ENCODE peak calls at places on chromosome 9, in four cellular contexts. G, U, C and M are unnamed samples.

GRCh38 chr9:14538529-14538928 is 154.7 kb downstream of the ZDHHC21 start:
- DNase-seq in C (no peak), U (no peak), G (no peak), M (peak)

GRCh38 chr9:135692410-135692809 is 6.9 kb downstream of the SOHLH1 start:
- DNase-seq in G (no peak), U (no peak), C (no peak), M (no peak)

GRCh38 chr9:134709512-134710270 is 68.1 kb downstream of the COL5A1 start:
- DNase-seq in U (no peak), C (no peak), G (no peak), M (no peak)

GRCh38 chr9:28810375-28811075 is 1237.2 kb upstream of the C9orf72 start:
- DNase-seq in C (no peak), U (no peak), G (no peak), M (no peak)

GRCh38 chr9:77793909-77794308 is 145.8 kb upstream of the GNA14 start:
- DNase-seq in U (no peak), G (no peak), C (no peak), M (no peak)

GRCh38 chr9:93290495-93291434 is 106.8 kb downstream of the WNK2 start:
- DNase-seq in G (no peak), U (peak), C (no peak), M (peak)

GRCh38 chr9:113933671-113934070 is 57.6 kb downstream of the ZNF618 start:
- DNase-seq in U (no peak), G (no peak), C (no peak), M (no peak)

GRCh38 chr9:98989036-98990000 is 45.6 kb downstream of the COL15A1 start:
- DNase-seq in C (peak), G (peak), U (no peak), M (peak)

GRCh38 chr9:128554155-128554862 is 1.9 kb downstream of the SPTAN1 start:
- DNase-seq in C (peak), U (peak), G (no peak), M (peak)

GRCh38 chr9:114364123-114364522 is 23.7 kb downstream of the AKNA start:
- DNase-seq in U (no peak), C (no peak), G (no peak), M (no peak)

GRCh38 chr9:133717113-133718031 is 20.8 kb downstream of the SARDH start:
- DNase-seq in U (no peak), C (no peak), G (no peak), M (no peak)

GRCh38 chr9:72984990-72985389 is 32.1 kb upstream of the ALDH1A1 start:
- DNase-seq in G (no peak), C (no peak), U (no peak), M (no peak)

GRCh38 chr9:89427621-89428221 is 70.2 kb downstream of the SEMA4D start:
- DNase-seq in U (no peak), G (no peak), C (no peak), M (no peak)

GRCh38 chr9:21317956-21318923 is 13.1 kb upstream of the IFNA5 start:
- DNase-seq in U (peak), G (no peak), C (no peak), M (peak)

GRCh38 chr9:82781965-82782392 is 281.0 kb downstream of the RASEF start:
- DNase-seq in C (no peak), U (no peak), G (no peak), M (no peak)

GRCh38 chr9:112332977-112333638 is at the start of gene PTBP3:
- DNase-seq in G (peak), U (peak), C (peak), M (peak)

GRCh38 chr9:95595780-95596179 is 79.0 kb upstream of the PTCH1 start:
- DNase-seq in G (no peak), U (no peak), C (no peak), M (no peak)

GRCh38 chr9:21994526-21994995 is at the start of gene CDKN2B-AS1:
- DNase-seq in G (no peak), U (peak), C (no peak), M (peak)

GRCh38 chr9:110126986-110127864 is 80.7 kb downstream of the C9orf152 start:
- DNase-seq in U (peak), C (peak), G (no peak), M (peak)

GRCh38 chr9:37574241-37574721 is 1.9 kb downstream of the FBXO10 start:
- DNase-seq in C (no peak), G (no peak), U (peak), M (no peak)

GRCh38 chr9:32350682-32351081 is 33.8 kb upstream of the ACO1 start:
- DNase-seq in C (no peak), U (peak), G (no peak), M (no peak)

GRCh38 chr9:32348289-32348688 is 36.2 kb upstream of the ACO1 start:
- DNase-seq in U (no peak), G (no peak), C (no peak), M (no peak)

DNA sequence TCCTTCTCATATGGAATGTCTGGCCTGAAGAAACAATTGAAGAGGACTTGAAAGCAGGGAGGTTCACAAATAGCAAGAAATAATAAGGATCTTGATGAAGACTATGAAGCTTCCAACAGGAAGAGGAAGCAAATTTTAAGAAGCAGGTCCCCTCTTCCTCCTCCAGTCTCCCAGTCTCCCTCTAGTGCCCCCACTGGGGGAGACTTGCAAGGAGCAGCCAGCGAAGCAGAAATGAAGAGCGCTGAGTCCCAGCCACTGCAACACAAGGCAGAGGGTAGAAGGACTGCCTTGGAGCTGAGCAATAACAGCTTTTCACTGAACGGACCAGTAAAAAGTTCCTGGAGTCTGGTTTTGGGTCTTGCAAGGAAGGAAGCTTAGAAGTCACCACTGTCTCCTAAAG is 32.6 kb upstream of the ACO1 start:
- DNase-seq in U (peak), C (no peak), G (no peak), M (peak)
- TF ChIP-seq CTCF in U (peak), C (no peak), G (no peak), M (peak)

GRCh38 chr9:116142706-116143492 is 10.7 kb upstream of the PAPPA start:
- DNase-seq in U (no peak), G (no peak), C (no peak), M (no peak)

GRCh38 chr9:116145036-116145435 is 8.6 kb upstream of the PAPPA start:
- DNase-seq in U (no peak), G (no peak), C (no peak), M (no peak)

GRCh38 chr9:116141864-116142561 is 11.6 kb upstream of the PAPPA start:
- DNase-seq in G (no peak), U (no peak), C (no peak), M (no peak)

GRCh38 chr9:116144555-116144954 is 9.0 kb upstream of the PAPPA start:
- DNase-seq in G (no peak), C (no peak), U (no peak), M (no peak)

GRCh38 chr9:116144038-116144437 is 9.6 kb upstream of the PAPPA start:
- DNase-seq in U (no peak), C (no peak), G (no peak), M (no peak)
- H3K4me3 ChIP-seq in U (no peak), C (no peak), G (no peak), M (no peak)

DNA sequence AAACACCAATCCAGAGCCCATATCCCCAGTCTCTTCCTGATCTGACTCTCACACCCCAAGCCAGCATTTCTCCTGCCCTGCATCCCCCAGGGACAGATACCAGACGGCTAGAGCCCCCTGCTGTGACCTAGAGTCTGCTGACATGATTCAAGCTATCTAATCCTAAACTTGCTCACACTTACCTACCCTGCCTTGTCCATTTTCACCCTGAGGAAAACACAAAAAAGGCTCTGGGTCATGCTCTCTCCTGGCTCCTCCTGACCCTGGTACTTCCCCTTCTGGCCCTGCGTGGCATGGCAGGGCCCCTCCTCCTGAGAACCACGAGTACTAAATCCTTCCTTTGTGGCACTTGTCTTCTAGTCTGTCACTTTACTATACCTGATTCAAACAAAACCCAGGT is 2.8 kb upstream of the ARRDC1 start:
- DNase-seq in C (no peak), U (no peak), G (no peak), M (peak)
- H3K27ac ChIP-seq in C (no peak), U (no peak), G (no peak), M (no peak)

DNA sequence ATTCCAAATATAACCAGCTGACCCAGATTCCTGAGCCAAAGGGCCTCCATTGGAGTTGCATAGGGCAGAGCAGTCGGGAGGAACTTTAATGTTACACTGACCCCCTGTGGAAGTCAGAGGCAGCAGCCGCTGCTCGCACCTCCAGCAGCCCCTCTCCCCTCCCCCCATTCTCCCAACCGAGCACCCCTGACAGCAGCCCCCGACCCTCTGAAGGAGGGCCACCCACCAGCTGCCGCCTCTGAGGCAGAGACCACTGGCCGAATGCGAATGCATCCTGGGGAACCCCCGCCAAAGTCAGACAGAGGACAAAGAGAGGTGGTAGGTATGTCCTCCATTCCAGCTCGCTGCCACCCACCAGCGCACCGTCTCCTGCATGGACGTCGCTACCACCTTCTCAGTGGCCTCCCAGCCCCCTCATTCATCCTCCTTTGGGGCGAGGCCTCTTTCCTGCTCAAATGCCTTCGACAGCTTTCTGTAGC is 231.0 kb downstream of the CDK5RAP2 start:
- DNase-seq in G (no peak), C (no peak), U (peak), M (peak)
- TF ChIP-seq CTCF in G (no peak), C (peak), U (peak), M (peak)

GRCh38 chr9:35974800-35975199 is 16.8 kb upstream of the OR2S2 start:
- DNase-seq in U (no peak), G (no peak), C (no peak), M (no peak)

GRCh38 chr9:35966433-35966832 is 8.5 kb upstream of the OR2S2 start:
- DNase-seq in G (no peak), U (no peak), C (no peak), M (no peak)

GRCh38 chr9:35976726-35977125 is 18.8 kb upstream of the OR2S2 start:
- DNase-seq in U (no peak), C (no peak), G (no peak), M (no peak)

GRCh38 chr9:35967042-35967441 is 9.1 kb upstream of the OR2S2 start:
- DNase-seq in U (no peak), G (no peak), C (no peak), M (no peak)

GRCh38 chr9:35972093-35972492 is 14.1 kb upstream of the OR2S2 start:
- DNase-seq in G (no peak), C (no peak), U (peak), M (peak)
- H3K4me3 ChIP-seq in G (peak), C (no peak), U (peak), M (no peak)

DNA sequence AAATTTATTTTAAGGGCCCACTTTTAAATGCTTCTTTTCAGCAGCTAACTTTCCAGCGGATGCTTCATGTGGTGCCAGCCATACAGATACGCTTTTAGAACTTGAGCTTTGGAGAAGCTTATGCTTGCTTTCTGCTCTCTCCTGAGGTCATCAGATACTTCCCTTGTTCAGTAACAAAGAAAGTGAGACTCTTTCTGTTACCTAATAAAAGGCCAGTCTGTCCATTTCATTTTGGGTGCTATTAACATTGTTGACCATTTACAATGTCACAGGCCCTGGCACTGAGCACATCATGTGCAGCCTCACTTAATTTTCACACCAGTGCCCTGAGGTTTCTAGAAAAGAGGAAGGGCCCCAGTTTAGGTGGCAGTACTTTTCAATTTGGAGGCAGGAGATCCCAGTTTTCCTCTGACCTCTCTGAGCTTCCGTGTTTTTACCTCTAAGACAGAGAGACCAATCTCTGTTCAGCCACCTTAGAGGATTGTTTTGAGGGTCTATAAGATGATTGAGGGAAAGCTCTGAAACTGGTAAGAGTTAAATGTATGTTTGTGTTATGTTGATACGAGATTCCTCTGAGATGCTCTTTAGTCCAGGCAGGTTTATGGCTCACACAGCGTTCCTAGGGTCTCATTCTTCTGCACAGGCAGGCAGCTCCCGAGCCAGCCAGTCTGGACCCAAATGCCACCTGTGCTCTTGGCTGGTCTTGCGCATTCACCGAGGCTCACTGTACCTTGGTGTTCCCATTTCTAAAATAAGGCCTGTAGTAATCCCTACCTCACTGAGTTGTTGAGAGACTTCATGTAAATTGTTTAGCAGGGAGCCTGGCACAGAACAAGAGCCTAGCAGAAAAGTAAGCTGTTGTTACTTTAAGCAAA is 4.4 kb downstream of the ABL1 start:
- DNase-seq in G (no peak), C (no peak), U (no peak), M (no peak)
- H3K27ac ChIP-seq in G (peak), C (peak), U (peak), M (peak)

GRCh38 chr9:136723362-136723976 is 11.1 kb downstream of the DIPK1B start:
- DNase-seq in U (no peak), G (no peak), C (no peak), M (no peak)
- TF ChIP-seq CTCF in U (no peak), G (no peak), C (no peak), M (no peak)